ENCODE peak calls at places on chromosomes 2 and 18, in four cellular contexts. D is HFF-Myc, B is fibroblast of pulmonary artery, Q is cardiac fibroblast. M is an unnamed sample.

GRCh38 chr2:18368008-18368407 is 192.4 kb downstream of the RDH14 start:
- DNase-seq in Q (no peak), B (no peak), D (no peak), M (no peak)

GRCh38 chr2:206971805-206972204 is 32.5 kb downstream of the CPO start:
- DNase-seq in Q (peak; percentile 59), D (no peak), B (peak; percentile 31), M (no peak)

GRCh38 chr2:62313433-62314227 is 117.7 kb downstream of the B3GNT2 start:
- DNase-seq in D (no peak), B (no peak), Q (no peak), M (no peak)

GRCh38 chr2:79985571-79985970 is 319.0 kb downstream of the LRRTM1 start:
- DNase-seq in B (no peak), Q (no peak), D (no peak), M (no peak)

GRCh38 chr2:127516031-127516430 is 10.3 kb downstream of the IWS1 start:
- DNase-seq in B (peak; percentile 87), Q (peak; percentile 85), D (no peak), M (no peak)

GRCh38 chr2:200820573-200820972 is 8.9 kb downstream of the BZW1 start:
- DNase-seq in B (no peak), D (no peak), Q (no peak), M (no peak)

GRCh38 chr18:62281684-62282083 is 43.4 kb upstream of the TNFRSF11A start:
- DNase-seq in Q (peak; percentile 91), B (peak; percentile 81), D (peak; percentile 31), M (no peak)

GRCh38 chr2:170530284-170530745 is 184.8 kb upstream of the SP5 start:
- DNase-seq in D (no peak), B (peak; percentile 49), Q (peak; percentile 65), M (peak; percentile 39)

GRCh38 chr2:209642146-209642815 is 129.4 kb upstream of the UNC80 start:
- DNase-seq in D (no peak), Q (peak; percentile 31), B (peak; percentile 14), M (no peak)

GRCh38 chr2:12320027-12320734 is 396.6 kb upstream of the TRIB2 start:
- DNase-seq in D (no peak), B (peak; percentile 31), Q (peak; percentile 33), M (no peak)

GRCh38 chr2:202750778-202751427 is 116.1 kb downstream of the FAM117B start:
- DNase-seq in B (peak; percentile 3), Q (peak; percentile 3), D (no peak), M (no peak)

GRCh38 chr2:100588071-100588786 is 25.4 kb downstream of the PDCL3 start:
- DNase-seq in D (peak; percentile 33), Q (peak; percentile 63), B (peak; percentile 54), M (no peak)

GRCh38 chr2:231100990-231101389 is 23.9 kb downstream of the HTR2B start:
- DNase-seq in Q (no peak), D (no peak), B (no peak), M (no peak)

GRCh38 chr18:23703057-23703986 is 14.1 kb downstream of the LAMA3 start:
- DNase-seq in D (peak; percentile 59), B (peak; percentile 86), Q (peak; percentile 85), M (peak; percentile 13)

GRCh38 chr18:42192251-42193248 is 237.5 kb downstream of the PIK3C3 start:
- DNase-seq in D (no peak), Q (peak; percentile 81), B (peak; percentile 60), M (peak; percentile 37)

GRCh38 chr18:48589797-48590519 is 51.1 kb downstream of the CTIF start:
- DNase-seq in B (no peak), D (no peak), Q (peak; percentile 6), M (peak; percentile 69)

GRCh38 chr2:233690444-233690843 is 2.2 kb upstream of the UGT1A6 start:
- DNase-seq in B (peak; percentile 56), Q (peak; percentile 18), D (no peak), M (no peak)

GRCh38 chr2:1743396-1744150 is 742 bp downstream of the PXDN start:
- DNase-seq in B (peak; percentile 67), D (no peak), Q (peak; percentile 56), M (no peak)

GRCh38 chr2:234422242-234422641 is 74.6 kb downstream of the ARL4C start:
- DNase-seq in D (peak; percentile 65), B (peak; percentile 86), Q (peak; percentile 94), M (no peak)

GRCh38 chr18:59383831-59384230 is 24.8 kb upstream of the LMAN1 start:
- DNase-seq in D (no peak), B (no peak), Q (no peak), M (no peak)

GRCh38 chr2:20425884-20426283 is 21.0 kb upstream of the RHOB start:
- DNase-seq in Q (no peak), D (no peak), B (no peak), M (no peak)

GRCh38 chr18:5746844-5747243 is 148.5 kb downstream of the TMEM200C start:
- DNase-seq in D (no peak), B (no peak), Q (no peak), M (no peak)

GRCh38 chr2:171247741-171248140 is 87.0 kb upstream of the TLK1 start:
- DNase-seq in Q (no peak), B (no peak), D (no peak), M (no peak)

DNA sequence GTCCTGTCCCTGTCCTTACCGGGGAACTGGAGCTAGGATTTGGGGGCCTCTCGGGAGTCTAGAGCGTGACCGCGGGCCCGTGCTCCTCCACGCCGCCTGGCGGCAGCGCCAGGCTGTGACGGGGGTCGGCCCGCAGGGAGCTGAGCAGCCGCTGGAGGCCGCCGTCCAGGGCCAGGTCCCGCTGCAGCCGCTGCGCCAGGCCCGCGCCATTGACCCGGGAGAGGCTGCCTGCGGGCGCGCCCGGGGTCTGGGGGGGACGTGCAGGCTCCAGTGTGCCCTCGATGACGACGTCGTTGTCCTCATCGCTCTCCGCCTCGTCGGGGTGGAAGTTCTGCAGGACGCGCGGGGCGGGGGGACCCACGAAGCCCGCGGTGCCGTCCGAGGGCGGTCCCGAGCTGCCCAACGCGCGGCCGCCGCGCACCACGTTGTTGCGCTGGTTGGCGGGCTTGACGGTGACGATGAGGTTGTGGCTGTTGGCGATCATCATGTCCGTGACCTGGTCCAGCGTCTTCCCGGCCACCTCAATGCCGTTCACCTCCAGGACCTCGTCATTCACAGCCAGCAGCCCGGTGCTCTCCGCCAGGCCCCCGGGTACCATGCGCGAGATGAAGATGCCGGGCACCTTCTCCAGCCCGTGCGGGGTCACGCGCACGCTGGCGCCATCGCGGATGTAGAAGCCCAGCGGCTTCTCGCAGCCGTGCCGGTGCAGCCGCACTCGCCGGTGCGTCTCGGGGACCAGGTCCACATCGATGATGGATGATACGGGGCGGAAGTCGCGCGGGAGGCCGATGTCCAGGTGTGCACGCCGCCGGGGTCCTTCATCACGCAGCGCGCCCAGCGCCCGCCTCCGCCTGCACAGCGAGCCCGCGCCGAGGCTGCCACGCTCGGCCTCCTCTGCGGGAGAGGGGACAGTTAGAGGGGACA is 50.9 kb downstream of the ADNP2 start:
- DNase-seq in D (no peak), B (peak; percentile 51), Q (peak; percentile 21), M (no peak)
- TF ChIP-seq CTCF in D (no peak), B (peak; percentile 56), Q (peak; percentile 38), M (no peak)

GRCh38 chr2:55902971-55903370 is 20.6 kb downstream of the EFEMP1 start:
- DNase-seq in B (no peak), D (no peak), Q (no peak), M (no peak)

GRCh38 chr2:55901941-55902340 is 21.6 kb downstream of the EFEMP1 start:
- DNase-seq in D (no peak), B (no peak), Q (no peak), M (no peak)

GRCh38 chr2:55902429-55902828 is 21.2 kb downstream of the EFEMP1 start:
- DNase-seq in B (no peak), D (no peak), Q (no peak), M (no peak)

GRCh38 chr2:55901322-55901721 is 22.3 kb downstream of the EFEMP1 start:
- DNase-seq in Q (peak; percentile 64), D (no peak), B (peak; percentile 61), M (no peak)

DNA sequence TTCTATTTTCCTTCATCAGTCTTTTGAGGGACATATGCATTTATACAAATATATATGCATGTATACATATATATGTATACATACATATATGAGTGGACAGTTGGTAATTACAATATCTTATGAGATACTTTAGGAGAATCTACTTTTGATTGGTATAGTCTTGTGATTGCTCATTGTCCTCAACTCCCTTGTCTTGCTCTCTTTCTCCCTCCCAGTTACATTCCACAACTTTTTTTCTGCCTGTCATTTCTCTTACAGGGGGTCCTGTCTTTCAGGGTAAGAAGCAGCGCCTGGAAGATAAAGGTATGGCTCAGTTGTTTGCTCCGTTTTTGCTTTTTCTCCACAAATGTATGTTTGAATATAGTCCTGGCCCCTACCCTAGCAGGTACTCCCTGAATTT is 19.9 kb downstream of the EFEMP1 start:
- DNase-seq in B (no peak), D (no peak), Q (no peak), M (no peak)
- TF ChIP-seq CTCF in B (no peak), D (no peak), Q (no peak), M (no peak)

GRCh38 chr2:29326926-29327325 is 211.7 kb downstream of the CLIP4 start:
- DNase-seq in Q (no peak), B (no peak), D (no peak), M (no peak)

GRCh38 chr2:29332540-29332939 is 217.3 kb downstream of the CLIP4 start:
- DNase-seq in B (no peak), Q (no peak), D (no peak), M (no peak)

GRCh38 chr2:29334723-29335122 is 219.5 kb downstream of the CLIP4 start:
- DNase-seq in B (no peak), D (no peak), Q (no peak), M (no peak)

GRCh38 chr2:29325544-29325943 is 210.3 kb downstream of the CLIP4 start:
- DNase-seq in B (no peak), D (no peak), Q (no peak), M (no peak)

GRCh38 chr2:29329899-29330298 is 214.7 kb downstream of the CLIP4 start:
- DNase-seq in B (no peak), Q (no peak), D (no peak), M (no peak)
- TF ChIP-seq CTCF in B (peak; percentile 19), Q (peak; percentile 20), D (peak; percentile 28), M (peak; percentile 44)

GRCh38 chr2:72363406-72363805 is 215.7 kb upstream of the CYP26B1 start:
- DNase-seq in Q (no peak), B (no peak), D (no peak), M (no peak)

DNA sequence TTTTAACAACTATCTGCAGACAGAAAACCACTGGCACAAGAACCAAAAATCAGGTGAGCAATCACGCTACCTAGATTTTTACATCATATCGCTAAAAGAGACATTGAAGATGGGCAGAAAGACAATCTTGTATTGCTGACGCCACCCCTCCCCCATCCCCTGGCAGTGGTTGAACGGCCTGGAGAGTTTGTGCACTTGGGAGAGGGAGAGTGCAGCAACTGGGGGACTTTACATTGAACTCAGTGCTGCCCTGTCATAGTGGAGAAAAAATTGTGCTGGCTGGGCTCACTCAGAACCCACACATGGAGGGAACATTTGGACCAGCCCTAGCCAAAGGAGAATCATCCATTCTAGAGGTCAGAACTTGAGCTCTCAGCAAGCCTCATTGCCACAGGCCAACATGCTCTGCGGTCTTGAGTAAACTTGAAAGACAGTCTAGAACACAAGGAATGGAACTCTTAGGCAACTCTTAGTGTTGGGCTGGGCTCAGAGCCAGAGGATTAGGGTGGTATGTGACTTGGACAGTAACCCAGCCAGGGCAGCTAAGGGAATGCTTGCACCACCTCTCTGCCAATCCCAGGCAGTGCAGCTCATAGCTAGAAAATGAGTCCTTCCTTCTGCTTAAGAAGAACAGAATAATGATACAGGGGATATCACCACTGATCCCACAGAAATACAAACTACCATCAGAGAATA is 220.0 kb upstream of the CYP26B1 start:
- DNase-seq in Q (peak; percentile 98), B (peak; percentile 96), D (peak; percentile 80), M (no peak)
- TF ChIP-seq CTCF in Q (peak; percentile 69), B (peak; percentile 62), D (peak; percentile 37), M (no peak)

M was measured in BE2C.